ENCODE peak calls at places on chromosome 14, in six cellular contexts. One of them, this sample, is unnamed.

GRCh38 chr14:103091041-103091882 is 3.3 kb upstream of the EXOC3L4 start:
- DNase-seq in bronchial epithelial cell: no peak
- DNase-seq in HFFc6: no peak
- DNase-seq in RWPE2: no peak
- DNase-seq in neural crest cell: peak; percentile 38
- DNase-seq in cardiac muscle cell: peak; percentile 56
- DNase-seq in this sample: peak; percentile 62

GRCh38 chr14:58969951-58970751 is 218.3 kb upstream of the DAAM1 start:
- DNase-seq in bronchial epithelial cell: no peak
- DNase-seq in HFFc6: no peak
- DNase-seq in RWPE2: no peak
- DNase-seq in neural crest cell: no peak
- DNase-seq in cardiac muscle cell: peak; percentile 44
- DNase-seq in this sample: no peak

GRCh38 chr14:53828820-53829219 is 127.8 kb downstream of the BMP4 start:
- DNase-seq in bronchial epithelial cell: no peak
- DNase-seq in HFFc6: no peak
- DNase-seq in RWPE2: no peak
- DNase-seq in neural crest cell: no peak
- DNase-seq in cardiac muscle cell: no peak
- DNase-seq in this sample: no peak

GRCh38 chr14:93046696-93047050 is 69.1 kb downstream of the ITPK1 start:
- DNase-seq in bronchial epithelial cell: no peak
- DNase-seq in HFFc6: no peak
- DNase-seq in RWPE2: no peak
- DNase-seq in neural crest cell: no peak
- DNase-seq in cardiac muscle cell: no peak
- DNase-seq in this sample: no peak

GRCh38 chr14:36807727-36808126 is 146.1 kb downstream of the PAX9 start:
- DNase-seq in bronchial epithelial cell: no peak
- DNase-seq in HFFc6: no peak
- DNase-seq in RWPE2: no peak
- DNase-seq in neural crest cell: no peak
- DNase-seq in cardiac muscle cell: no peak
- DNase-seq in this sample: no peak

GRCh38 chr14:63499701-63500250 is 43.4 kb downstream of the PPP2R5E start:
- DNase-seq in bronchial epithelial cell: peak; percentile 56
- DNase-seq in HFFc6: peak; percentile 30
- DNase-seq in RWPE2: no peak
- DNase-seq in neural crest cell: no peak
- DNase-seq in cardiac muscle cell: peak; percentile 80
- DNase-seq in this sample: no peak

GRCh38 chr14:22479132-22479531 is 109.9 kb downstream of the DAD1 start:
- DNase-seq in bronchial epithelial cell: no peak
- DNase-seq in HFFc6: no peak
- DNase-seq in RWPE2: no peak
- DNase-seq in neural crest cell: no peak
- DNase-seq in cardiac muscle cell: no peak
- DNase-seq in this sample: no peak

GRCh38 chr14:65483647-65484046 is 71.1 kb downstream of the FUT8 start:
- DNase-seq in bronchial epithelial cell: peak; percentile 44
- DNase-seq in HFFc6: peak; percentile 5
- DNase-seq in RWPE2: no peak
- DNase-seq in neural crest cell: no peak
- DNase-seq in cardiac muscle cell: no peak
- DNase-seq in this sample: no peak

GRCh38 chr14:87873741-87874140 is 119.2 kb downstream of the GALC start:
- DNase-seq in bronchial epithelial cell: peak; percentile 66
- DNase-seq in HFFc6: no peak
- DNase-seq in RWPE2: no peak
- DNase-seq in neural crest cell: no peak
- DNase-seq in cardiac muscle cell: no peak
- DNase-seq in this sample: no peak
- TF ChIP-seq CTCF in bronchial epithelial cell: no peak
- TF ChIP-seq CTCF in HFFc6: no peak
- TF ChIP-seq CTCF in RWPE2: no peak
- TF ChIP-seq CTCF in neural crest cell: no peak
- TF ChIP-seq CTCF in cardiac muscle cell: no peak
- TF ChIP-seq CTCF in this sample: no peak

DNA sequence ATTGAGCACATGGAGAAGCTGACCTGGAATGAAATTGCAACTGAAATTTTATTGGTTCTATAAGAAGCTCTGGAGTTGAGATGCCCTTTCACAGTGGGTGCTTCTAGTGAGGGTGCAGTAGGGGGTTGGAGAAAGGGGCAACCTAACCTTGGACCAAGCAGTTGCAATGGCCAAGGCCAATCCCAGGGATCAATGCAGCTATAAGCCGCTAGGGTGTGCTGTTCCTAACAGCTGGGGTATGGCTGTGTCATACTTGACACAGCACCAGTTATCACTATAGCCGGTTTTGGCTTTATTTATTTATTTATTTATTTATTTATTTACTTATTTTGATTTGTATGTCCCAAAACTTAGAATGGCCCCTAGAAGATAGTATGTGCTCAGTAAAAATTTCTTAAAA is 505.9 kb downstream of the FLRT2 start:
- DNase-seq in bronchial epithelial cell: peak; percentile 31
- DNase-seq in HFFc6: peak; percentile 15
- DNase-seq in RWPE2: no peak
- DNase-seq in neural crest cell: no peak
- DNase-seq in cardiac muscle cell: peak; percentile 43
- DNase-seq in this sample: peak; percentile 49
- TF ChIP-seq CTCF in bronchial epithelial cell: peak; percentile 55
- TF ChIP-seq CTCF in HFFc6: peak; percentile 76
- TF ChIP-seq CTCF in RWPE2: peak; percentile 47
- TF ChIP-seq CTCF in neural crest cell: peak; percentile 59
- TF ChIP-seq CTCF in cardiac muscle cell: peak; percentile 56
- TF ChIP-seq CTCF in this sample: peak; percentile 60

DNA sequence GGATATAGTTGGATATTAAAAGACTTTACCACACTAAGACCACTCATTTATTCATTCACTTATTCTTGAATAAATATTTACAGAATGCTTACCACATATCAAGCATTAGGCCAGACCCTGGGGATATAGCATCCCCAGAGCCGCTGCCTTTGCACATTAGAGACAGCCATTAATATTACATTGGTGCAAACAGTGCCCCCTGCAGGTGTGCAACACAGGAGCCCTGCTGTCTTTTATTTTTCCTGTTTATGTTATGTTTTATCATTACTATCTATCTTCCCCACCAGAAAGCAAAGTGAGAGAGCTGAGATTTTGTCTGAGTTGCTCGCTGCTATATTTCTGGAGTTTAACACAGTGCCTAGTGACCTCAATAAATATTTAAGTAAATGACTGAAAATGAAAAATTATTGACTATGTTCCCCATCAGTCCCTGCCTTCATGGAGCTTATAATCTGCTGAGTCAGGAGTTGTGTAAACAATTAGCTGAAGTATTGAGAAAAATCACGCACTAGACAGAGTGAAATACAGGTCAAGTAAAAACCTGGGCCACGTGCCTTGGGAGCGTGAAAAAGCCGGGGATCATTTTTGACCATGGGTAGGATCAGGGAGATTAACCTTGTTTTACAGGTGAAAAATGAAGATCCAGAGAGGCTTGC is 301.6 kb downstream of the PCNX1 start:
- DNase-seq in bronchial epithelial cell: no peak
- DNase-seq in HFFc6: no peak
- DNase-seq in RWPE2: no peak
- DNase-seq in neural crest cell: no peak
- DNase-seq in cardiac muscle cell: no peak
- DNase-seq in this sample: no peak
- TF ChIP-seq CTCF in bronchial epithelial cell: peak; percentile 1
- TF ChIP-seq CTCF in HFFc6: peak; percentile 68
- TF ChIP-seq CTCF in RWPE2: no peak
- TF ChIP-seq CTCF in neural crest cell: peak; percentile 36
- TF ChIP-seq CTCF in cardiac muscle cell: no peak
- TF ChIP-seq CTCF in this sample: peak; percentile 31

DNA sequence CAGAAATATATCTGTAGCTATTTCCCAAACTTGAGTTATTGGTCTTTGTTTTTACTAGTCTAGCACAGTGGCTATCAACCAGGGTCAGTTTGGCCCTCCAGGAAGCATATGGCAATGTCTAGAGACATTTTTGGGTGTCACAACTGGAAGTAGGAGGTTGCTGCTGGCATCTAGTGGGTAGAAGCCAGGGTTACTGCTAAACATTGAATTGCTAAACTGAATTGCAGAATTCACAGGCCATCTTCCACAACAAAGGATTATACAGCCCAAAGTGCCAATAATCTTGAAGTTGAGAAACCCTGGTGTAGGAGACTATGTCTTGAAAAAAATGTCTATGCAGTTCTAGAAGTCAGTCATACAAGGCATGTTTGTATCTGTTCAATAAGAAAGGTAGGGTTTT is 27.7 kb downstream of the ARHGAP5 start:
- DNase-seq in bronchial epithelial cell: no peak
- DNase-seq in HFFc6: no peak
- DNase-seq in RWPE2: no peak
- DNase-seq in neural crest cell: no peak
- DNase-seq in cardiac muscle cell: peak; percentile 15
- DNase-seq in this sample: no peak
- TF ChIP-seq CTCF in bronchial epithelial cell: no peak
- TF ChIP-seq CTCF in HFFc6: peak; percentile 9
- TF ChIP-seq CTCF in RWPE2: peak; percentile 17
- TF ChIP-seq CTCF in neural crest cell: no peak
- TF ChIP-seq CTCF in cardiac muscle cell: no peak
- TF ChIP-seq CTCF in this sample: no peak

DNA sequence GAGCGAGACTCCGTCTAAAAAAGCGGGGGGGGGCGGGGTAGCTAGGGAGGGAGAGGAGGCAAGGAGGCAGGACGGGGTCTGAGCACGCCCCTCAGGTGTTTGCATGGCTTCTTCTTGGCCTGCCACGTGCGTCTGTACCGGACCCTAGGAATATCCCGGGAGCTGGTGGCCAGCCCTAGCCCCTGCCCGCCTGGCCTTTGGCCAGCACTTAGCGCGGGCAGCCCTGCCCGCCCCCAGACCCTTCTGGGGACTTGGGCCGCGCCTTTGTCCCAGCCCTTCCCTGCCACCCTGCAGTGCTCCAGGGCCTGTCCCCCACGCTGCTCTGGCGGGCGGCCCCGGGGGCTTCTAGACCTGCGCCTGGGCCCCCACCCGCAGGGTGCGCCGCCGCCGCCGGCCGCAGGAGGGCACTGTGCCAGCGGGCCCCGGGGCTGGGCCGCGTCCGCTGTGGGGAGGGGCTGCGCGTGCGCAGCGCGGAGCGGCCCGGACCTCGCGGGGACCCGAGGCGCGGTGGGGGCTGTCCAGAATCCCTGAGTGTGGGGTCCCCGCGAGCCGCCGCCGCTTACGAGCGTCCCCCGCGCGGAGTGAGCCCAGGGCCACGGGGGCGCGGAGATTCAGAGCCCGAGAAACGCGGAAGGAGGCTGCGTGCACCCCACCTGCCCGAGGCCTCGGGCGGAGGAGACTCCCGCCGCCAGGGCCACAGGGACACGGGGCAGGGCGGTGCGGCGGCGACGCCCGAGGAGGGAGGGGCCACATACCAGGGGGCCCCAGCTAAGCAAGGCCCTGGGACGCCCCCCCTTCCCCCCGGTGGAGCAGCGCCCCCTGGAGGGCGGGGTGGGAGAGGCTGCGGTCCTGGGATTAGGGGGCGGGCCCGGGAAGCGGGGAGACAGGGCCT is 21.0 kb downstream of the SLC25A29 start:
- DNase-seq in bronchial epithelial cell: no peak
- DNase-seq in HFFc6: peak; percentile 24
- DNase-seq in RWPE2: no peak
- DNase-seq in neural crest cell: peak; percentile 74
- DNase-seq in cardiac muscle cell: peak; percentile 64
- DNase-seq in this sample: peak; percentile 83
- TF ChIP-seq CTCF in bronchial epithelial cell: peak; percentile 94
- TF ChIP-seq CTCF in HFFc6: peak; percentile 94
- TF ChIP-seq CTCF in RWPE2: peak; percentile 99
- TF ChIP-seq CTCF in neural crest cell: peak; percentile 76
- TF ChIP-seq CTCF in cardiac muscle cell: peak; percentile 78
- TF ChIP-seq CTCF in this sample: peak; percentile 98

GRCh38 chr14:41785696-41786095 is 179.0 kb downstream of the LRFN5 start:
- DNase-seq in bronchial epithelial cell: no peak
- DNase-seq in HFFc6: no peak
- DNase-seq in RWPE2: no peak
- DNase-seq in neural crest cell: no peak
- DNase-seq in cardiac muscle cell: peak; percentile 7
- DNase-seq in this sample: no peak
- TF ChIP-seq CTCF in bronchial epithelial cell: no peak
- TF ChIP-seq CTCF in HFFc6: no peak
- TF ChIP-seq CTCF in RWPE2: no peak
- TF ChIP-seq CTCF in neural crest cell: no peak
- TF ChIP-seq CTCF in cardiac muscle cell: no peak
- TF ChIP-seq CTCF in this sample: no peak

GRCh38 chr14:104110491-104111209 is 25.1 kb downstream of the ASPG start:
- DNase-seq in bronchial epithelial cell: peak; percentile 9
- DNase-seq in HFFc6: no peak
- DNase-seq in RWPE2: peak; percentile 62
- DNase-seq in neural crest cell: no peak
- DNase-seq in cardiac muscle cell: no peak
- DNase-seq in this sample: no peak
- TF ChIP-seq CTCF in bronchial epithelial cell: no peak
- TF ChIP-seq CTCF in HFFc6: no peak
- TF ChIP-seq CTCF in RWPE2: no peak
- TF ChIP-seq CTCF in neural crest cell: no peak
- TF ChIP-seq CTCF in cardiac muscle cell: no peak
- TF ChIP-seq CTCF in this sample: no peak

GRCh38 chr14:60980811-60981625 is at the start of the genes SLC38A6 and TRMT5:
- DNase-seq in bronchial epithelial cell: peak; percentile 89
- DNase-seq in HFFc6: peak; percentile 96
- DNase-seq in RWPE2: peak; percentile 96
- DNase-seq in neural crest cell: peak; percentile 81
- DNase-seq in cardiac muscle cell: peak; percentile 98
- DNase-seq in this sample: peak; percentile 89
- TF ChIP-seq CTCF in bronchial epithelial cell: no peak
- TF ChIP-seq CTCF in HFFc6: no peak
- TF ChIP-seq CTCF in RWPE2: no peak
- TF ChIP-seq CTCF in neural crest cell: no peak
- TF ChIP-seq CTCF in cardiac muscle cell: no peak
- TF ChIP-seq CTCF in this sample: no peak